ENCODE peak calls at places on chromosome 10, in nine cellular contexts. S, F, H, T, J, A, L, B and N are unnamed samples.

GRCh38 chr10:114754445-114755320 is 66.9 kb upstream of the FHIP2A start:
- DNase-seq in S (no peak), F (no peak), H (no peak), T (no peak), J (peak; percentile 7), A (no peak), L (no peak), B (no peak), N (no peak)

GRCh38 chr10:70967591-70968588 is 79.5 kb upstream of the PCBD1 start:
- DNase-seq in S (peak; percentile 77), F (no peak), H (peak; percentile 22), T (peak; percentile 65), J (no peak), A (no peak), L (no peak), B (no peak), N (no peak)

GRCh38 chr10:91162050-91162494 is 58.4 kb upstream of the PCGF5 start:
- DNase-seq in S (peak; percentile 28), F (no peak), H (no peak), T (no peak), J (peak; percentile 6), A (no peak), L (peak; percentile 76), B (no peak), N (no peak)

GRCh38 chr10:523925-524324 is 165.5 kb downstream of the DIP2C start:
- DNase-seq in S (no peak), F (no peak), H (no peak), T (no peak), J (no peak), A (no peak), L (no peak), B (no peak), N (no peak)

GRCh38 chr10:124003070-124003419 is 90.4 kb downstream of the CHST15 start:
- DNase-seq in S (peak; percentile 16), F (no peak), H (no peak), T (no peak), J (no peak), A (peak; percentile 53), L (no peak), B (no peak), N (no peak)

GRCh38 chr10:1120761-1121160 is 64.6 kb downstream of the WDR37 start:
- DNase-seq in S (no peak), F (peak; percentile 34), H (no peak), T (no peak), J (no peak), A (no peak), L (no peak), B (no peak), N (peak; percentile 49)

GRCh38 chr10:49177391-49178355 is 10.5 kb downstream of the TMEM273 start:
- DNase-seq in S (peak; percentile 89), F (no peak), H (no peak), T (peak; percentile 85), J (peak; percentile 78), A (peak; percentile 55), L (peak; percentile 75), B (no peak), N (no peak)

GRCh38 chr10:440127-440526 is 249.3 kb downstream of the DIP2C start:
- DNase-seq in S (no peak), F (no peak), H (no peak), T (no peak), J (no peak), A (no peak), L (no peak), B (no peak), N (no peak)

GRCh38 chr10:72597897-72598296 is 28.0 kb downstream of the MICU1 start:
- DNase-seq in S (peak; percentile 39), F (no peak), H (no peak), T (peak; percentile 27), J (no peak), A (no peak), L (no peak), B (no peak), N (no peak)

GRCh38 chr10:110420401-110421193 is 77.1 kb upstream of the DUSP5 start:
- DNase-seq in S (no peak), F (no peak), H (no peak), T (no peak), J (peak; percentile 89), A (no peak), L (peak; percentile 59), B (peak; percentile 83), N (peak; percentile 64)

GRCh38 chr10:110455440-110455839 is 42.3 kb upstream of the DUSP5 start:
- DNase-seq in S (peak; percentile 21), F (no peak), H (no peak), T (no peak), J (no peak), A (no peak), L (no peak), B (no peak), N (no peak)

GRCh38 chr10:99329238-99329890 is at the start of gene CNNM1:
- DNase-seq in S (peak; percentile 53), F (peak; percentile 74), H (peak; percentile 58), T (peak; percentile 45), J (no peak), A (peak; percentile 72), L (peak; percentile 23), B (no peak), N (peak; percentile 30)

GRCh38 chr10:11610855-11611247 is 599 bp downstream of the USP6NL start:
- DNase-seq in S (peak; percentile 35), F (peak; percentile 62), H (peak; percentile 35), T (peak; percentile 22), J (peak; percentile 52), A (no peak), L (peak; percentile 61), B (no peak), N (no peak)

GRCh38 chr10:3857318-3857717 is 72.3 kb upstream of the KLF6 start:
- DNase-seq in S (no peak), F (no peak), H (no peak), T (no peak), J (no peak), A (no peak), L (no peak), B (no peak), N (no peak)

GRCh38 chr10:29140991-29141390 is 147.9 kb upstream of the LYZL1 start:
- DNase-seq in S (no peak), F (no peak), H (no peak), T (no peak), J (peak; percentile 81), A (no peak), L (no peak), B (no peak), N (no peak)

GRCh38 chr10:96370575-96371157 is 11.9 kb upstream of the OPALIN start:
- DNase-seq in S (peak; percentile 84), F (peak; percentile 88), H (peak; percentile 81), T (peak; percentile 70), J (peak; percentile 49), A (no peak), L (peak; percentile 62), B (peak; percentile 3), N (peak; percentile 34)

GRCh38 chr10:113947138-113948011 is 92.9 kb downstream of the NHLRC2 start:
- DNase-seq in S (no peak), F (no peak), H (no peak), T (no peak), J (no peak), A (no peak), L (no peak), B (no peak), N (peak; percentile 59)

GRCh38 chr10:73906524-73907447 is 4.1 kb upstream of the PLAU start:
- DNase-seq in S (no peak), F (peak; percentile 74), H (peak; percentile 73), T (no peak), J (peak; percentile 99), A (no peak), L (peak; percentile 60), B (no peak), N (no peak)

GRCh38 chr10:533186-533585 is 156.3 kb downstream of the DIP2C start:
- DNase-seq in S (no peak), F (no peak), H (no peak), T (no peak), J (no peak), A (no peak), L (no peak), B (no peak), N (no peak)

GRCh38 chr10:119209050-119209735 is 1.8 kb downstream of the GRK5 start:
- DNase-seq in S (no peak), F (peak; percentile 74), H (peak; percentile 80), T (peak; percentile 60), J (peak; percentile 79), A (peak; percentile 77), L (peak; percentile 75), B (no peak), N (peak; percentile 77)

GRCh38 chr10:126302831-126303230 is 85.4 kb downstream of the ADAM12 start:
- DNase-seq in S (no peak), F (no peak), H (no peak), T (no peak), J (peak; percentile 36), A (no peak), L (no peak), B (no peak), N (no peak)
- TF ChIP-seq CTCF in S (no peak), F (peak; percentile 35), H (no peak), T (no peak), J (peak; percentile 29), A (peak; percentile 39), L (peak; percentile 44), B (no peak), N (no peak)

DNA sequence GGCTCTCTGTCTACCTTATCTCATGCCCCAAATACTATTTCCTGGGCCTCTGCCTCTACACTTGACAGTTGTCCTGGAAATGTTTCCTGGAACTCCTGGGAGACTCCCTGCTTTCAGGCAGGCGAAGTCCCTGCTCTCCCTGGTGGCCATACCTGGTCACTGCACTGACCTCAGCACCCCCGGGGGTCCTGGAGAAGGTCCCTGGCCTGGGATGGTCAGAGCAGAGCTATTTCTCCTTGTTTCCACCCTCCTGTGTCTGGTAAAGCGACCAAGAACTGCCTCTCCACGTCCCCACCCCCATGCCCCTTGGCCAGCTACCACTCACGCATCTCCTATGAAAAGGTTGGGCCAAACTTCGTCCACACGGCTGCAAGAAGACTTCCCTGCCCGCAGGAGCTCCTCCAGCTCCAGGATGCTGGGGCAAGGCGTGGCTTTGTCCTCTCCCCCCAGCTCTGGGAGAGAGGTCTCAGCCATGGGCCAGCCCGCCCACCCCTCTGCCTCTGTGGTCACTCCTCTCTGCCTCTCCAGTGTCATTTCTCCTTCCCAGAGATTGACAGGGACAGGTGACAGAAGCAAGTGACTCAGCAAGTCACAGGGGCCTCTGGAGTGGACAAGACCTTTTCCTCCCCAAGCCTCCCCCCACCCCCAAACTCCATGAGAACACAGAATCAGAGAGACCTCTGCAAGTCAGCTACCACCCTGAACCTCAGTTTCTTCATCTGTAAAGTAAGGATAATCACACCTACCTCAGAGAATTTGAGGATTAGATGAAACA is 2.6 kb upstream of the SAMD8 start:
- DNase-seq in S (no peak), F (peak; percentile 86), H (peak; percentile 80), T (no peak), J (peak; percentile 31), A (no peak), L (peak; percentile 50), B (no peak), N (peak; percentile 60)
- TF ChIP-seq CTCF in S (peak; percentile 27), F (peak; percentile 66), H (peak; percentile 73), T (peak; percentile 31), J (peak; percentile 63), A (peak; percentile 75), L (peak; percentile 42), B (peak; percentile 26), N (peak; percentile 68)

GRCh38 chr10:44044549-44044948 is 340.3 kb downstream of the CXCL12 start:
- DNase-seq in S (no peak), F (peak; percentile 37), H (no peak), T (no peak), J (no peak), A (no peak), L (no peak), B (no peak), N (peak; percentile 22)
- TF ChIP-seq CTCF in S (no peak), F (no peak), H (no peak), T (no peak), J (no peak), A (no peak), L (no peak), B (no peak), N (peak; percentile 24)

GRCh38 chr10:46325021-46325420 is 38.2 kb downstream of the ANTXRL start:
- DNase-seq in S (no peak), F (no peak), H (no peak), T (no peak), J (no peak), A (no peak), L (no peak), B (no peak), N (no peak)
- TF ChIP-seq CTCF in S (peak; percentile 19), F (no peak), H (no peak), T (no peak), J (peak; percentile 41), A (peak; percentile 38), L (peak; percentile 42), B (peak; percentile 1), N (peak; percentile 62)